ENCODE peak calls at places on chromosomes 5 and 9, in six cellular contexts. G, F, M, Z, R and Q are unnamed samples.
A peak's percentile ranks its signal among the peaks of the same experiment; 100 is the strongest.

GRCh38 chr5:149645236-149645635 is 63.9 kb downstream of the ARHGEF37 start:
- DNase-seq in G (no peak), Z (no peak), F (no peak), M (no peak), R (no peak), Q (no peak)

GRCh38 chr9:110115868-110116542 is 92.0 kb downstream of the C9orf152 start:
- DNase-seq in F (no peak), Z (peak; percentile 9), G (no peak), R (no peak), M (no peak), Q (no peak)

GRCh38 chr5:155046591-155046990 is 33.0 kb downstream of the KIF4B start:
- DNase-seq in R (no peak), Z (no peak), M (no peak), G (no peak), F (no peak), Q (no peak)

GRCh38 chr5:63053019-63053638 is 474.5 kb downstream of the LRRC70 start:
- DNase-seq in G (no peak), M (no peak), Z (no peak), R (no peak), F (no peak), Q (no peak)

GRCh38 chr9:122080986-122081385 is 12.1 kb downstream of the TTLL11 start:
- DNase-seq in F (no peak), M (no peak), R (no peak), G (no peak), Z (no peak), Q (no peak)

GRCh38 chr5:88847410-88847809 is 35.6 kb downstream of the MEF2C start:
- DNase-seq in R (no peak), Z (no peak), M (no peak), F (no peak), G (no peak), Q (no peak)

GRCh38 chr5:153767221-153768218 is 271.2 kb downstream of the FAM114A2 start:
- DNase-seq in Z (no peak), M (no peak), G (no peak), R (no peak), F (no peak), Q (no peak)

GRCh38 chr5:177317959-177318377 is 6.3 kb upstream of the MXD3 start:
- DNase-seq in Z (peak; percentile 37), F (peak; percentile 46), G (peak; percentile 21), R (peak; percentile 59), M (peak; percentile 75), Q (peak; percentile 71)

GRCh38 chr5:97495301-97495700 is 312.3 kb upstream of the RIOK2 start:
- DNase-seq in R (no peak), F (no peak), Z (no peak), M (no peak), G (no peak), Q (no peak)

GRCh38 chr9:21686738-21687137 is 115.7 kb upstream of the MTAP start:
- DNase-seq in M (no peak), Z (no peak), G (no peak), F (no peak), R (no peak), Q (no peak)

GRCh38 chr9:16286160-16286559 is 584.3 kb downstream of the BNC2 start:
- DNase-seq in F (no peak), M (no peak), R (no peak), G (no peak), Z (no peak), Q (no peak)

GRCh38 chr5:74261906-74262305 is 378.6 kb downstream of the ENC1 start:
- DNase-seq in R (no peak), G (no peak), F (no peak), M (no peak), Z (no peak), Q (no peak)

GRCh38 chr5:133942589-133943474 is 25.6 kb downstream of the C5orf15 start:
- DNase-seq in Z (no peak), R (no peak), M (no peak), F (no peak), G (peak; percentile 9), Q (no peak)

GRCh38 chr5:36688722-36689121 is 82.3 kb downstream of the SLC1A3 start:
- DNase-seq in G (no peak), F (no peak), Z (no peak), M (no peak), R (no peak), Q (no peak)

GRCh38 chr5:80376557-80376956 is 31.3 kb upstream of the ZFYVE16 start:
- DNase-seq in Z (no peak), G (no peak), F (no peak), M (no peak), R (no peak), Q (no peak)

GRCh38 chr9:134348404-134349155 is 22.3 kb downstream of the RXRA start:
- DNase-seq in F (no peak), Z (no peak), M (no peak), R (no peak), G (peak; percentile 31), Q (no peak)

GRCh38 chr9:128771094-128771721 is 519 bp downstream of the ZER1 start:
- DNase-seq in G (no peak), M (peak; percentile 52), R (no peak), F (no peak), Z (no peak), Q (no peak)